ENCODE peak calls at places on chromosomes 12 and 14, in ten cellular contexts. A is fibroblast of the aortic adventitia, F is LNCaP clone FGC, M is ELR, W is tibial artery, B is BJ, X is neural crest cell, C is ACHN, Y is fibroblast of villous mesenchyme, I is astrocyte of the spinal cord. K is an unnamed sample.

GRCh38 chr12:4855121-4855924 is 54.4 kb upstream of the KCNA1 start:
- DNase-seq in A (peak), F (peak), M (peak), W (no peak), B (peak), X (peak), C (peak), Y (peak), I (peak), K (peak)

GRCh38 chr12:90234455-90234854 is 525.8 kb upstream of the ATP2B1 start:
- DNase-seq in A (peak), F (no peak), M (no peak), W (no peak), B (no peak), X (no peak), C (no peak), Y (no peak), I (no peak), K (no peak)

GRCh38 chr12:45730116-45730841 is 773 bp downstream of the ARID2 start:
- DNase-seq in A (peak), F (no peak), M (peak), W (peak), B (no peak), X (peak), C (peak), Y (peak), I (peak), K (peak)

GRCh38 chr12:56193025-56193578 is 3.8 kb upstream of the SMARCC2 start:
- DNase-seq in A (peak), F (peak), M (peak), W (peak), B (no peak), X (peak), C (peak), Y (peak), I (peak), K (peak)

GRCh38 chr12:108879615-108880254 is at the start of gene DAO:
- DNase-seq in A (no peak), F (no peak), M (no peak), W (no peak), B (no peak), X (no peak), C (no peak), Y (no peak), I (no peak), K (no peak)

GRCh38 chr14:97948841-97949240 is 1151.7 kb downstream of the VRK1 start:
- DNase-seq in A (no peak), F (no peak), M (no peak), W (no peak), B (no peak), X (no peak), C (no peak), Y (no peak), I (no peak), K (no peak)

GRCh38 chr14:88792572-88793258 is at the start of gene EML5:
- DNase-seq in A (peak), F (no peak), M (peak), W (peak), B (peak), X (peak), C (peak), Y (peak), I (peak), K (peak)

GRCh38 chr14:94697773-94698556 is 71.9 kb downstream of the GSC start:
- DNase-seq in A (no peak), F (no peak), M (peak), W (no peak), B (no peak), X (no peak), C (no peak), Y (no peak), I (no peak), K (no peak)

GRCh38 chr12:129076466-129077325 is 223.4 kb downstream of the GLT1D1 start:
- DNase-seq in A (no peak), F (no peak), M (no peak), W (no peak), B (no peak), X (no peak), C (no peak), Y (no peak), I (no peak), K (no peak)

GRCh38 chr12:82952946-82953345 is 266.2 kb downstream of the TMTC2 start:
- DNase-seq in A (no peak), F (no peak), M (no peak), W (no peak), B (no peak), X (no peak), C (no peak), Y (no peak), I (no peak), K (no peak)

GRCh38 chr12:69070319-69071090 is 137.5 kb upstream of the CPM start:
- DNase-seq in A (peak), F (peak), M (peak), W (peak), B (no peak), X (peak), C (peak), Y (peak), I (peak), K (peak)

GRCh38 chr14:101120636-101121398 is 217.3 kb upstream of the RTL1 start:
- DNase-seq in A (no peak), F (no peak), M (no peak), W (peak), B (no peak), X (no peak), C (no peak), Y (no peak), I (peak), K (peak)

GRCh38 chr14:49586673-49587460 is 687 bp upstream of the RPS29 start:
- DNase-seq in A (peak), F (peak), M (peak), W (no peak), B (peak), X (peak), C (peak), Y (peak), I (peak), K (peak)

GRCh38 chr14:53214384-53214783 is 61.3 kb upstream of the DDHD1 start:
- DNase-seq in A (no peak), F (no peak), M (no peak), W (no peak), B (no peak), X (no peak), C (no peak), Y (no peak), I (no peak), K (no peak)

GRCh38 chr12:69396963-69397362 is 37.4 kb downstream of the YEATS4 start:
- DNase-seq in A (no peak), F (no peak), M (no peak), W (no peak), B (no peak), X (no peak), C (no peak), Y (no peak), I (no peak), K (no peak)